ENCODE peak calls at places on chromosomes 12 and 14, in seven cellular contexts. One of them, this sample, is unnamed.

GRCh38 chr12:74689071-74689655 is 151.5 kb downstream of the ATXN7L3B start:
- DNase-seq in adipocyte: peak
- DNase-seq in cardiac fibroblast: peak
- DNase-seq in A549: peak
- DNase-seq in brain microvascular endothelial cell: peak
- DNase-seq in effector memory CD4-positive, alpha-beta T cell: no peak
- DNase-seq in CD8-positive, alpha-beta memory T cell: no peak
- DNase-seq in this sample: peak

GRCh38 chr14:68468437-68469207 is 324.2 kb downstream of the ZFP36L1 start:
- DNase-seq in adipocyte: no peak
- DNase-seq in cardiac fibroblast: peak
- DNase-seq in A549: no peak
- DNase-seq in brain microvascular endothelial cell: peak
- DNase-seq in effector memory CD4-positive, alpha-beta T cell: no peak
- DNase-seq in CD8-positive, alpha-beta memory T cell: no peak
- DNase-seq in this sample: peak

GRCh38 chr12:64696065-64696741 is 63.0 kb downstream of the GNS start:
- DNase-seq in adipocyte: peak
- DNase-seq in cardiac fibroblast: peak
- DNase-seq in A549: peak
- DNase-seq in brain microvascular endothelial cell: no peak
- DNase-seq in effector memory CD4-positive, alpha-beta T cell: no peak
- DNase-seq in CD8-positive, alpha-beta memory T cell: no peak
- DNase-seq in this sample: no peak

GRCh38 chr12:131749618-131750315 is 38.9 kb downstream of the SFSWAP start:
- DNase-seq in adipocyte: no peak
- DNase-seq in cardiac fibroblast: no peak
- DNase-seq in A549: no peak
- DNase-seq in brain microvascular endothelial cell: no peak
- DNase-seq in effector memory CD4-positive, alpha-beta T cell: no peak
- DNase-seq in CD8-positive, alpha-beta memory T cell: no peak
- DNase-seq in this sample: no peak

GRCh38 chr12:112303004-112303403 is 79.2 kb downstream of the HECTD4 start:
- DNase-seq in adipocyte: peak
- DNase-seq in cardiac fibroblast: peak
- DNase-seq in A549: peak
- DNase-seq in brain microvascular endothelial cell: peak
- DNase-seq in effector memory CD4-positive, alpha-beta T cell: peak
- DNase-seq in CD8-positive, alpha-beta memory T cell: no peak
- DNase-seq in this sample: peak

GRCh38 chr12:130537051-130537450 is 179.0 kb downstream of the RIMBP2 start:
- DNase-seq in adipocyte: no peak
- DNase-seq in cardiac fibroblast: no peak
- DNase-seq in A549: no peak
- DNase-seq in brain microvascular endothelial cell: no peak
- DNase-seq in effector memory CD4-positive, alpha-beta T cell: no peak
- DNase-seq in CD8-positive, alpha-beta memory T cell: no peak
- DNase-seq in this sample: no peak

GRCh38 chr14:76250345-76250744 is 98.6 kb downstream of the GPATCH2L start:
- DNase-seq in adipocyte: no peak
- DNase-seq in cardiac fibroblast: no peak
- DNase-seq in A549: no peak
- DNase-seq in brain microvascular endothelial cell: no peak
- DNase-seq in effector memory CD4-positive, alpha-beta T cell: no peak
- DNase-seq in CD8-positive, alpha-beta memory T cell: no peak
- DNase-seq in this sample: no peak

GRCh38 chr14:68659021-68659931 is 133.6 kb downstream of the ZFP36L1 start:
- DNase-seq in adipocyte: peak
- DNase-seq in cardiac fibroblast: peak
- DNase-seq in A549: no peak
- DNase-seq in brain microvascular endothelial cell: no peak
- DNase-seq in effector memory CD4-positive, alpha-beta T cell: no peak
- DNase-seq in CD8-positive, alpha-beta memory T cell: no peak
- DNase-seq in this sample: no peak

GRCh38 chr12:122062832-122063690 is 15.5 kb upstream of the MLXIP start:
- DNase-seq in adipocyte: peak
- DNase-seq in cardiac fibroblast: peak
- DNase-seq in A549: peak
- DNase-seq in brain microvascular endothelial cell: peak
- DNase-seq in effector memory CD4-positive, alpha-beta T cell: no peak
- DNase-seq in CD8-positive, alpha-beta memory T cell: no peak
- DNase-seq in this sample: peak

GRCh38 chr14:67447033-67447381 is 35.0 kb upstream of the PLEK2 start:
- DNase-seq in adipocyte: no peak
- DNase-seq in cardiac fibroblast: no peak
- DNase-seq in A549: no peak
- DNase-seq in brain microvascular endothelial cell: no peak
- DNase-seq in effector memory CD4-positive, alpha-beta T cell: no peak
- DNase-seq in CD8-positive, alpha-beta memory T cell: no peak
- DNase-seq in this sample: no peak

GRCh38 chr14:100529561-100530031 is 57.6 kb downstream of the BEGAIN start:
- DNase-seq in adipocyte: no peak
- DNase-seq in cardiac fibroblast: no peak
- DNase-seq in A549: no peak
- DNase-seq in brain microvascular endothelial cell: no peak
- DNase-seq in effector memory CD4-positive, alpha-beta T cell: no peak
- DNase-seq in CD8-positive, alpha-beta memory T cell: no peak
- DNase-seq in this sample: no peak

GRCh38 chr14:64654072-64654899 is 49.9 kb upstream of the PLEKHG3 start:
- DNase-seq in adipocyte: peak
- DNase-seq in cardiac fibroblast: peak
- DNase-seq in A549: peak
- DNase-seq in brain microvascular endothelial cell: peak
- DNase-seq in effector memory CD4-positive, alpha-beta T cell: no peak
- DNase-seq in CD8-positive, alpha-beta memory T cell: no peak
- DNase-seq in this sample: peak

GRCh38 chr14:39469094-39469710 is 37.0 kb upstream of the FBXO33 start:
- DNase-seq in adipocyte: peak
- DNase-seq in cardiac fibroblast: peak
- DNase-seq in A549: no peak
- DNase-seq in brain microvascular endothelial cell: no peak
- DNase-seq in effector memory CD4-positive, alpha-beta T cell: no peak
- DNase-seq in CD8-positive, alpha-beta memory T cell: no peak
- DNase-seq in this sample: peak

GRCh38 chr12:56160894-56161667 is 2.9 kb downstream of the MYL6 start:
- DNase-seq in adipocyte: no peak
- DNase-seq in cardiac fibroblast: no peak
- DNase-seq in A549: no peak
- DNase-seq in brain microvascular endothelial cell: no peak
- DNase-seq in effector memory CD4-positive, alpha-beta T cell: no peak
- DNase-seq in CD8-positive, alpha-beta memory T cell: no peak
- DNase-seq in this sample: no peak
- H3K4me3 ChIP-seq in adipocyte: peak
- H3K4me3 ChIP-seq in cardiac fibroblast: peak
- H3K4me3 ChIP-seq in A549: peak
- H3K4me3 ChIP-seq in brain microvascular endothelial cell: peak
- H3K4me3 ChIP-seq in effector memory CD4-positive, alpha-beta T cell: peak
- H3K4me3 ChIP-seq in CD8-positive, alpha-beta memory T cell: peak
- H3K4me3 ChIP-seq in this sample: peak

GRCh38 chr12:12399906-12400305 is 43.0 kb downstream of the BORCS5 start:
- DNase-seq in adipocyte: no peak
- DNase-seq in cardiac fibroblast: peak
- DNase-seq in A549: no peak
- DNase-seq in brain microvascular endothelial cell: no peak
- DNase-seq in effector memory CD4-positive, alpha-beta T cell: no peak
- DNase-seq in CD8-positive, alpha-beta memory T cell: no peak
- DNase-seq in this sample: no peak

GRCh38 chr12:12399161-12399560 is 42.3 kb downstream of the BORCS5 start:
- DNase-seq in adipocyte: no peak
- DNase-seq in cardiac fibroblast: no peak
- DNase-seq in A549: no peak
- DNase-seq in brain microvascular endothelial cell: no peak
- DNase-seq in effector memory CD4-positive, alpha-beta T cell: no peak
- DNase-seq in CD8-positive, alpha-beta memory T cell: no peak
- DNase-seq in this sample: no peak

GRCh38 chr12:12396727-12397126 is 39.8 kb downstream of the BORCS5 start:
- DNase-seq in adipocyte: no peak
- DNase-seq in cardiac fibroblast: no peak
- DNase-seq in A549: no peak
- DNase-seq in brain microvascular endothelial cell: no peak
- DNase-seq in effector memory CD4-positive, alpha-beta T cell: no peak
- DNase-seq in CD8-positive, alpha-beta memory T cell: no peak
- DNase-seq in this sample: no peak

GRCh38 chr12:12397184-12397583 is 40.3 kb downstream of the BORCS5 start:
- DNase-seq in adipocyte: no peak
- DNase-seq in cardiac fibroblast: no peak
- DNase-seq in A549: no peak
- DNase-seq in brain microvascular endothelial cell: no peak
- DNase-seq in effector memory CD4-positive, alpha-beta T cell: no peak
- DNase-seq in CD8-positive, alpha-beta memory T cell: no peak
- DNase-seq in this sample: no peak

GRCh38 chr12:12398026-12398859 is 41.4 kb downstream of the BORCS5 start:
- DNase-seq in adipocyte: peak
- DNase-seq in cardiac fibroblast: peak
- DNase-seq in A549: peak
- DNase-seq in brain microvascular endothelial cell: peak
- DNase-seq in effector memory CD4-positive, alpha-beta T cell: no peak
- DNase-seq in CD8-positive, alpha-beta memory T cell: no peak
- DNase-seq in this sample: peak
- H3K4me3 ChIP-seq in adipocyte: peak
- H3K4me3 ChIP-seq in cardiac fibroblast: no peak
- H3K4me3 ChIP-seq in A549: no peak
- H3K4me3 ChIP-seq in brain microvascular endothelial cell: no peak
- H3K4me3 ChIP-seq in effector memory CD4-positive, alpha-beta T cell: no peak
- H3K4me3 ChIP-seq in CD8-positive, alpha-beta memory T cell: no peak
- H3K4me3 ChIP-seq in this sample: no peak

DNA sequence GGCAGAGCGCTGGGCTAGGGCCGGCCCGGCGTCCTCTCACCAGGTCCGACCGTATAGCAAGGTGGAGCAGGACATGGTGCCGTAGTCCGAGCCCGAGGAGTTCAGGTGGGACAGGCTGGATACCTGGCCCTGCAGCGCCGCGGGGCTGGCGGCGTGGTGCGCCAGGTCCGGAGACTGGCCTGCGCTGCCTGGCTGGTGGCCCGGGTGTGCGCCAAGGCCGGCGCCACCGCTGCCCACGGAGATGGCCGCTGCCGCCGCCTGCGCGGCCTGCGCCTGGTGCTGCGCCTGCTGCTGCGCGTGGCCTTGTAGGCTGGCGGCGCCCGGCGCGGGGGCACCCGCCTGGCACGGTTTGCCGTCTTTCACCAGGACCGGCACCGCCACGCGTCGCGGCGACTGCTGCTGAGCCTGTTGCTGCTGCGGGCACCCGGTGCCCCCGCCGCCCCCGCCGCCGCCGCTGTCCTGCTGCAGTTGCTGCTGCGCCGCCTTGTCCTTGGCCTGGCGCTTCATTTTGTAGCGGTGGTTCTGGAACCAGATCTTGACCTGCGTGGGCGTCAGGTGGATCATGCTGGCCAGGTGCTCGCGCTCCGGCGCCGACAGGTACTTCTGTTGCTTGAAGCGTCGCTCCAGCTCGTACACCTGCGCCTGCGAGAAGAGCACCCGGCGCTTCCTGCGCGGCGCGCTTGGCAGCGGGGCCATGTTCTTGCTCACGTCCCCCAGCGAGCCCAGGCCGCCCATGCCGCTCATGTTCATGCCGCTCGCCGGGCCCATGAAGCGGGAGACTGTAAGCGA is 2.6 kb downstream of the NKX2-1 start:
- DNase-seq in adipocyte: no peak
- DNase-seq in cardiac fibroblast: no peak
- DNase-seq in A549: no peak
- DNase-seq in brain microvascular endothelial cell: no peak
- DNase-seq in effector memory CD4-positive, alpha-beta T cell: no peak
- DNase-seq in CD8-positive, alpha-beta memory T cell: no peak
- DNase-seq in this sample: no peak
- H3K4me3 ChIP-seq in adipocyte: no peak
- H3K4me3 ChIP-seq in cardiac fibroblast: no peak
- H3K4me3 ChIP-seq in A549: no peak
- H3K4me3 ChIP-seq in brain microvascular endothelial cell: no peak
- H3K4me3 ChIP-seq in effector memory CD4-positive, alpha-beta T cell: no peak
- H3K4me3 ChIP-seq in CD8-positive, alpha-beta memory T cell: no peak
- H3K4me3 ChIP-seq in this sample: no peak

GRCh38 chr12:124928912-124929530 is 14.6 kb upstream of the UBC start:
- DNase-seq in adipocyte: no peak
- DNase-seq in cardiac fibroblast: no peak
- DNase-seq in A549: no peak
- DNase-seq in brain microvascular endothelial cell: no peak
- DNase-seq in effector memory CD4-positive, alpha-beta T cell: no peak
- DNase-seq in CD8-positive, alpha-beta memory T cell: no peak
- DNase-seq in this sample: no peak
- H3K4me3 ChIP-seq in adipocyte: no peak
- H3K4me3 ChIP-seq in cardiac fibroblast: no peak
- H3K4me3 ChIP-seq in A549: no peak
- H3K4me3 ChIP-seq in brain microvascular endothelial cell: no peak
- H3K4me3 ChIP-seq in effector memory CD4-positive, alpha-beta T cell: peak
- H3K4me3 ChIP-seq in CD8-positive, alpha-beta memory T cell: peak
- H3K4me3 ChIP-seq in this sample: no peak

DNA sequence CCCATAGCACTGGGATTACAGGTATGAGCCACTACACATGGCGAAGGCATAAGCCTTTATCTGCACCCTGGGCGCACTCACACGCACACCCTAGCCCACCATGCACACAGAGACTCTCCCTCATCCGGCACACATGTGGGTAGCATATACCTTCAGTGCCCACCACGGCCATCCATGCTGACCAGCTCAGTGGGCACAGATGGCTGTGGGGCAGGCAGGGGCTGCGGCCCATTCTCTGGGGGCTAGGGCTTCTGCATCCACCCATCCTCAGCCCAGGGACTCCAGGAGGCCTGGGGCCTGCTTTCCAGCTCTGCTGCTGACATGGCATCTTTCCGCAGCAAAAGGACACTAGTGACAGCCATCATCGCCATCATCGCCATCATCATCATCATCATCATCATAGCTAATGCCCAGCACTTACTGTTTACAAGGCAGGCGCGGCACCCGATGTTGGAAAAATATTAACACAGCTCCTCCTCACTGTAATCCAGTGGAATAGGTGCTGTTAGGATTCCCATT is 111.2 kb downstream of the NCOR2 start:
- DNase-seq in adipocyte: no peak
- DNase-seq in cardiac fibroblast: no peak
- DNase-seq in A549: no peak
- DNase-seq in brain microvascular endothelial cell: no peak
- DNase-seq in effector memory CD4-positive, alpha-beta T cell: no peak
- DNase-seq in CD8-positive, alpha-beta memory T cell: no peak
- DNase-seq in this sample: no peak
- H3K4me3 ChIP-seq in adipocyte: no peak
- H3K4me3 ChIP-seq in cardiac fibroblast: no peak
- H3K4me3 ChIP-seq in A549: no peak
- H3K4me3 ChIP-seq in brain microvascular endothelial cell: no peak
- H3K4me3 ChIP-seq in effector memory CD4-positive, alpha-beta T cell: peak
- H3K4me3 ChIP-seq in CD8-positive, alpha-beta memory T cell: no peak
- H3K4me3 ChIP-seq in this sample: no peak

DNA sequence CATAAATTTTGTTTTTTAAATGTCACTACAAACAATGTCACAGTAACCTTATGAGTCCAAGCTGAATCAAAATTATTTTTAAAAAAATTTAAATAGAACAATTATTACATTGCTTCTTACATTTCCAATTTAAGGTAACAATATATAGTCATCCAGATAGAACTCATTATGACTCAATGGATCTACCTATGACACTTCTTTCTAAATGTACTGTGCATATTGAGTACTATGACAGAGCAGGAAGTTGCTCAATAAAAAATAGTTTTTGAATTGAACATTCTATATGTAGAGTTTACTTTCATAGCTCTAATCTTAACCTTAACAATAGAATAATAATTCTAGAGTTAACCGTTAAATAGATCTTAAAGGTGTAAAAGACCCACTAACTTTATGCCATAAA is 44.4 kb upstream of the ALG10 start:
- DNase-seq in adipocyte: no peak
- DNase-seq in cardiac fibroblast: no peak
- DNase-seq in A549: no peak
- DNase-seq in brain microvascular endothelial cell: no peak
- DNase-seq in effector memory CD4-positive, alpha-beta T cell: no peak
- DNase-seq in CD8-positive, alpha-beta memory T cell: no peak
- DNase-seq in this sample: no peak
- H3K4me3 ChIP-seq in adipocyte: no peak
- H3K4me3 ChIP-seq in cardiac fibroblast: no peak
- H3K4me3 ChIP-seq in A549: no peak
- H3K4me3 ChIP-seq in brain microvascular endothelial cell: no peak
- H3K4me3 ChIP-seq in effector memory CD4-positive, alpha-beta T cell: no peak
- H3K4me3 ChIP-seq in CD8-positive, alpha-beta memory T cell: no peak
- H3K4me3 ChIP-seq in this sample: no peak

This sample was measured in foreskin fibroblast.